ENCODE peak calls at places on chromosomes 1 and 21, in eight cellular contexts. F, D, T, B, M, A, C and Z are unnamed samples.

GRCh38 chr1:37096523-37096922 is 62.2 kb upstream of the GRIK3 start:
- DNase-seq in C (no peak), T (no peak), D (no peak), M (no peak), F (no peak), A (no peak), B (no peak), Z (no peak)

GRCh38 chr1:223860051-223860559 is 14.4 kb upstream of the TP53BP2 start:
- DNase-seq in F (no peak), C (no peak), T (no peak), D (no peak), A (no peak), B (no peak), M (no peak), Z (no peak)

GRCh38 chr1:13584876-13585598 is 1.4 kb downstream of the PDPN start:
- DNase-seq in D (no peak), A (no peak), C (no peak), M (no peak), F (no peak), T (no peak), B (no peak), Z (no peak)

GRCh38 chr1:101506541-101507164 is 269.8 kb downstream of the S1PR1 start:
- DNase-seq in B (no peak), T (peak), M (no peak), A (no peak), F (peak), C (no peak), D (peak), Z (no peak)

GRCh38 chr1:9452516-9453158 is 86.6 kb upstream of the SLC25A33 start:
- DNase-seq in M (no peak), C (no peak), B (no peak), D (no peak), F (no peak), T (no peak), A (no peak), Z (no peak)

GRCh38 chr1:62687421-62687902 is 724 bp downstream of the DOCK7 start:
- DNase-seq in D (peak), T (peak), M (no peak), B (no peak), A (no peak), C (peak), F (peak), Z (peak)

GRCh38 chr1:208065862-208066261 is 154.9 kb upstream of the CD34 start:
- DNase-seq in T (no peak), A (no peak), F (no peak), D (no peak), M (no peak), C (no peak), B (no peak), Z (no peak)

GRCh38 chr1:234260578-234260977 is 112.7 kb upstream of the COA6 start:
- DNase-seq in A (no peak), C (no peak), T (no peak), F (no peak), M (no peak), D (no peak), B (no peak), Z (no peak)

GRCh38 chr1:92211166-92211565 is 6.5 kb upstream of the C1orf146 start:
- DNase-seq in T (no peak), F (no peak), C (no peak), D (peak), B (no peak), M (no peak), A (no peak), Z (no peak)

GRCh38 chr1:107647012-107647411 is 318.0 kb downstream of the VAV3 start:
- DNase-seq in T (no peak), A (no peak), F (no peak), D (no peak), M (no peak), B (no peak), C (no peak), Z (no peak)

GRCh38 chr1:7406641-7407546 is 364.2 kb upstream of the VAMP3 start:
- DNase-seq in C (no peak), T (no peak), A (no peak), F (no peak), B (peak), M (peak), D (no peak), Z (peak)

GRCh38 chr1:95903060-95903459 is 669.0 kb downstream of the RWDD3 start:
- DNase-seq in T (no peak), A (no peak), C (no peak), B (no peak), D (no peak), M (no peak), F (no peak), Z (no peak)

GRCh38 chr1:21801100-21801499 is 11.0 kb upstream of the LDLRAD2 start:
- DNase-seq in A (no peak), C (no peak), T (no peak), D (no peak), F (no peak), B (no peak), M (no peak), Z (no peak)

GRCh38 chr1:109769335-109770078 is 5.8 kb upstream of the EPS8L3 start:
- DNase-seq in C (no peak), F (no peak), D (peak), M (peak), B (no peak), T (no peak), A (no peak), Z (no peak)

GRCh38 chr1:76156987-76157386 is 82.4 kb downstream of the ST6GALNAC3 start:
- DNase-seq in D (no peak), B (no peak), F (no peak), M (no peak), T (no peak), C (no peak), A (no peak), Z (no peak)

GRCh38 chr1:151578941-151579340 is 32.9 kb upstream of the SNX27 start:
- DNase-seq in M (no peak), T (no peak), C (no peak), A (no peak), B (no peak), F (no peak), D (no peak), Z (no peak)

GRCh38 chr1:46198026-46198826 is at the start of gene POMGNT1:
- DNase-seq in C (peak), A (peak), D (peak), M (peak), F (peak), B (peak), T (peak), Z (peak)

GRCh38 chr21:39705849-39706248 is 39.1 kb upstream of the IGSF5 start:
- DNase-seq in A (no peak), D (no peak), M (no peak), B (no peak), C (no peak), T (no peak), F (no peak), Z (no peak)

GRCh38 chr1:32204943-32205361 is 519 bp upstream of the IQCC start:
- DNase-seq in F (no peak), D (no peak), B (no peak), M (peak), A (no peak), T (no peak), C (no peak), Z (no peak)

GRCh38 chr21:26686278-26686677 is 113.2 kb upstream of the CYYR1 start:
- DNase-seq in M (no peak), A (no peak), F (no peak), D (peak), B (no peak), C (no peak), T (no peak), Z (no peak)

GRCh38 chr1:5597991-5598823 is 394.0 kb downstream of the NPHP4 start:
- DNase-seq in D (no peak), M (no peak), C (no peak), T (no peak), F (no peak), B (peak), A (no peak), Z (peak)

GRCh38 chr1:101196668-101197067 is 40.2 kb upstream of the S1PR1 start:
- DNase-seq in D (no peak), T (no peak), B (no peak), F (no peak), A (no peak), C (no peak), M (no peak), Z (no peak)

GRCh38 chr1:175628548-175629317 is 114.7 kb downstream of the TNR start:
- DNase-seq in F (no peak), D (no peak), B (no peak), M (no peak), T (no peak), A (no peak), C (no peak), Z (no peak)

GRCh38 chr1:153866045-153866850 is 56.5 kb downstream of the GATAD2B start:
- DNase-seq in T (no peak), B (no peak), M (no peak), F (no peak), A (no peak), D (peak), C (no peak), Z (no peak)

GRCh38 chr21:45299864-45300785 is 12.4 kb upstream of the POFUT2 start:
- DNase-seq in F (no peak), B (no peak), T (no peak), M (no peak), C (no peak), D (peak), A (no peak), Z (no peak)

GRCh38 chr1:65209005-65209885 is 61.2 kb downstream of the AK4 start:
- DNase-seq in B (no peak), M (no peak), F (peak), T (no peak), A (no peak), C (no peak), D (peak), Z (no peak)